ENCODE peak calls at places on chromosomes 2 and 18, in eight cellular contexts. One of them, this sample, is unnamed.

GRCh38 chr2:172693037-172693436 is 42.6 kb upstream of the RAPGEF4 start:
- DNase-seq in foreskin keratinocyte: peak; percentile 91
- DNase-seq in tibial artery: peak; percentile 73
- DNase-seq in left ventricle myocardium inferior: peak; percentile 72
- DNase-seq in ovary: no peak
- DNase-seq in transverse colon: peak; percentile 83
- DNase-seq in colonic mucosa: peak; percentile 81
- DNase-seq in ascending aorta: peak; percentile 15
- DNase-seq in this sample: no peak

GRCh38 chr2:127108090-127108523 is 1.2 kb upstream of the BIN1 start:
- DNase-seq in foreskin keratinocyte: no peak
- DNase-seq in tibial artery: no peak
- DNase-seq in left ventricle myocardium inferior: no peak
- DNase-seq in ovary: no peak
- DNase-seq in transverse colon: no peak
- DNase-seq in colonic mucosa: no peak
- DNase-seq in ascending aorta: no peak
- DNase-seq in this sample: no peak

GRCh38 chr18:44945847-44946490 is 265.3 kb downstream of the SETBP1 start:
- DNase-seq in foreskin keratinocyte: no peak
- DNase-seq in tibial artery: no peak
- DNase-seq in left ventricle myocardium inferior: no peak
- DNase-seq in ovary: no peak
- DNase-seq in transverse colon: no peak
- DNase-seq in colonic mucosa: no peak
- DNase-seq in ascending aorta: no peak
- DNase-seq in this sample: no peak

GRCh38 chr2:205868773-205869333 is 186.6 kb downstream of the NRP2 start:
- DNase-seq in foreskin keratinocyte: peak; percentile 46
- DNase-seq in tibial artery: no peak
- DNase-seq in left ventricle myocardium inferior: no peak
- DNase-seq in ovary: no peak
- DNase-seq in transverse colon: no peak
- DNase-seq in colonic mucosa: no peak
- DNase-seq in ascending aorta: no peak
- DNase-seq in this sample: no peak

GRCh38 chr2:189783451-189783926 is 650 bp downstream of the ORMDL1 start:
- DNase-seq in foreskin keratinocyte: peak; percentile 45
- DNase-seq in tibial artery: no peak
- DNase-seq in left ventricle myocardium inferior: no peak
- DNase-seq in ovary: no peak
- DNase-seq in transverse colon: no peak
- DNase-seq in colonic mucosa: no peak
- DNase-seq in ascending aorta: no peak
- DNase-seq in this sample: no peak

GRCh38 chr2:37324786-37325624 is at the start of gene PRKD3:
- DNase-seq in foreskin keratinocyte: peak; percentile 28
- DNase-seq in tibial artery: peak; percentile 76
- DNase-seq in left ventricle myocardium inferior: peak; percentile 49
- DNase-seq in ovary: no peak
- DNase-seq in transverse colon: peak; percentile 55
- DNase-seq in colonic mucosa: peak; percentile 77
- DNase-seq in ascending aorta: no peak
- DNase-seq in this sample: peak; percentile 33

GRCh38 chr2:239792649-239793010 is 232.5 kb downstream of the NDUFA10 start:
- DNase-seq in foreskin keratinocyte: no peak
- DNase-seq in tibial artery: peak; percentile 51
- DNase-seq in left ventricle myocardium inferior: no peak
- DNase-seq in ovary: no peak
- DNase-seq in transverse colon: peak; percentile 2
- DNase-seq in colonic mucosa: no peak
- DNase-seq in ascending aorta: no peak
- DNase-seq in this sample: no peak

GRCh38 chr2:15760232-15760890 is 168.7 kb downstream of the DDX1 start:
- DNase-seq in foreskin keratinocyte: no peak
- DNase-seq in tibial artery: no peak
- DNase-seq in left ventricle myocardium inferior: no peak
- DNase-seq in ovary: no peak
- DNase-seq in transverse colon: no peak
- DNase-seq in colonic mucosa: no peak
- DNase-seq in ascending aorta: no peak
- DNase-seq in this sample: no peak

GRCh38 chr2:207663870-207664545 is 38.8 kb upstream of the METTL21A start:
- DNase-seq in foreskin keratinocyte: no peak
- DNase-seq in tibial artery: no peak
- DNase-seq in left ventricle myocardium inferior: no peak
- DNase-seq in ovary: no peak
- DNase-seq in transverse colon: no peak
- DNase-seq in colonic mucosa: no peak
- DNase-seq in ascending aorta: no peak
- DNase-seq in this sample: no peak
- H3K27ac ChIP-seq in foreskin keratinocyte: no peak overlapping the region
- H3K27ac ChIP-seq in tibial artery: no peak overlapping the region
- H3K27ac ChIP-seq in left ventricle myocardium inferior: no peak overlapping the region
- H3K27ac ChIP-seq in ovary: no peak overlapping the region
- H3K27ac ChIP-seq in transverse colon: no peak overlapping the region
- H3K27ac ChIP-seq in colonic mucosa: no peak overlapping the region
- H3K27ac ChIP-seq in ascending aorta: no peak overlapping the region
- H3K27ac ChIP-seq in this sample: no peak overlapping the region

GRCh38 chr2:224142397-224143312 is 103.6 kb upstream of the SERPINE2 start:
- DNase-seq in foreskin keratinocyte: peak; percentile 61
- DNase-seq in tibial artery: no peak
- DNase-seq in left ventricle myocardium inferior: no peak
- DNase-seq in ovary: no peak
- DNase-seq in transverse colon: no peak
- DNase-seq in colonic mucosa: no peak
- DNase-seq in ascending aorta: no peak
- DNase-seq in this sample: no peak

GRCh38 chr2:224147174-224147573 is 108.1 kb upstream of the SERPINE2 start:
- DNase-seq in foreskin keratinocyte: no peak
- DNase-seq in tibial artery: no peak
- DNase-seq in left ventricle myocardium inferior: no peak
- DNase-seq in ovary: no peak
- DNase-seq in transverse colon: peak; percentile 74
- DNase-seq in colonic mucosa: peak; percentile 65
- DNase-seq in ascending aorta: no peak
- DNase-seq in this sample: no peak

GRCh38 chr2:224145751-224146355 is 106.8 kb upstream of the SERPINE2 start:
- DNase-seq in foreskin keratinocyte: peak; percentile 72
- DNase-seq in tibial artery: no peak
- DNase-seq in left ventricle myocardium inferior: no peak
- DNase-seq in ovary: no peak
- DNase-seq in transverse colon: peak; percentile 58
- DNase-seq in colonic mucosa: peak; percentile 62
- DNase-seq in ascending aorta: no peak
- DNase-seq in this sample: no peak

GRCh38 chr2:224143521-224143920 is 104.4 kb upstream of the SERPINE2 start:
- DNase-seq in foreskin keratinocyte: no peak
- DNase-seq in tibial artery: no peak
- DNase-seq in left ventricle myocardium inferior: no peak
- DNase-seq in ovary: no peak
- DNase-seq in transverse colon: no peak
- DNase-seq in colonic mucosa: no peak
- DNase-seq in ascending aorta: no peak
- DNase-seq in this sample: no peak

DNA sequence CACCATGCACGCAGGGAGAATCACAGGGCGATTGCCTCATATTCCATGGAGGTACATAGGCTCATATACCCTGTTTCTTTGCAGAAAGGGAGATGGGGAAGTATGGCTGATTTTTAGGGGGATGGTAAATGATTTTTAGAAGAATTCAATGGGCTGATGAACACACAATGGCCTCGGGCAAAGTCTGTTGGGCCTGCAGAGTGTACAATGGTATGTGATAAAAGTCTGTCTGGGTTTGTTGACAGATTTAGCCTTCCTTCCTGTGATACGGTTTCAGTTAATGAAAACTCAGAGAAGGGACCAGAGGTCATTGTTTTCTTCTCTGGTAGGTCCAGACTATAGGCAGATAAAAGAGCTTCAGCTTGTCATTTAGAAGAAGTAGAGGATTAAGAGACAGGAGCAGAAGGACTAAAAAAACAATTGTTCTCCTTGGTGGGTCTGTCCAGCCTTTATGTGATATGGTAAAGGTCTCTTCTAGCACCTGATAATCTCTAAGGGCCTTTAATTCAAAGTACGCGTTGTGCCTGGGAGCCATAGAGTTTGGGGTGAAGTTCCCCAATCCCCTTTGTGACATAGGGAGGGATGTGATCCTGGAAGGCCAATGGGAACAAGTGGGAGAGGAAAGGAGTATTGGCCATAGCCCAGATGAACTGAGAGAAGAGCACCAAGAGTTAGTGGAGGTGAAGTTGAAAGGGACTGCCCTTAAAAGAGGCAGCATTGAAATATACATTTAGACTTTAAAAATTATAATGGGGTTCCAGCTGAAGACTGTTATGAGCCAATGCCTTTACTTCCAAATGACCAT is 107.5 kb upstream of the SERPINE2 start:
- DNase-seq in foreskin keratinocyte: no peak
- DNase-seq in tibial artery: no peak
- DNase-seq in left ventricle myocardium inferior: no peak
- DNase-seq in ovary: no peak
- DNase-seq in transverse colon: peak; percentile 23
- DNase-seq in colonic mucosa: no peak
- DNase-seq in ascending aorta: no peak
- DNase-seq in this sample: no peak
- H3K27ac ChIP-seq in foreskin keratinocyte: peak overlapping the region; percentile 14
- H3K27ac ChIP-seq in tibial artery: no peak overlapping the region
- H3K27ac ChIP-seq in left ventricle myocardium inferior: peak overlapping the region; percentile 41
- H3K27ac ChIP-seq in ovary: no peak overlapping the region
- H3K27ac ChIP-seq in transverse colon: peak overlapping the region; percentile 76
- H3K27ac ChIP-seq in colonic mucosa: peak overlapping the region; percentile 77
- H3K27ac ChIP-seq in ascending aorta: no peak overlapping the region
- H3K27ac ChIP-seq in this sample: no peak overlapping the region

DNA sequence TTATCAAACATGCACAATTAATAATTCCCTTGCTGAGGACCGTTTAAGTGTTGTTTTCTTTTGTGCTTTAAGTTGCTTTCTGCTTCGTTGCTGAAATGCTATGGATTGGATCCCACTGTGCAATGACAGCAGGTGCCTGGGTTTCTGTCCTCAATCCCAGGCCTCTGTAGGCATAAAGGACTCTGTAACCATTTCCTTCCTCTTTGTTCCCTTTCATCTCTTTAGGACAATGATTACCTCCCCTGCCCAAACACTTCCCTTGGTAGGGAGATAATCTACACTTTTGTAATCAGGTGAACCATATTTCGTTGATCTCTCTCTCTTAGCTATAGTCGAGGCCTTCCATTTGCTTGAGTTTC is 58.6 kb upstream of the LYPD6B start:
- DNase-seq in foreskin keratinocyte: no peak
- DNase-seq in tibial artery: no peak
- DNase-seq in left ventricle myocardium inferior: no peak
- DNase-seq in ovary: no peak
- DNase-seq in transverse colon: no peak
- DNase-seq in colonic mucosa: no peak
- DNase-seq in ascending aorta: no peak
- DNase-seq in this sample: no peak
- H3K27ac ChIP-seq in foreskin keratinocyte: no peak overlapping the region
- H3K27ac ChIP-seq in tibial artery: no peak overlapping the region
- H3K27ac ChIP-seq in left ventricle myocardium inferior: peak overlapping the region; percentile 54
- H3K27ac ChIP-seq in ovary: no peak overlapping the region
- H3K27ac ChIP-seq in transverse colon: no peak overlapping the region
- H3K27ac ChIP-seq in colonic mucosa: no peak overlapping the region
- H3K27ac ChIP-seq in ascending aorta: no peak overlapping the region
- H3K27ac ChIP-seq in this sample: no peak overlapping the region

GRCh38 chr2:219549619-219550018 is 5.8 kb downstream of the TMEM198 start:
- DNase-seq in foreskin keratinocyte: no peak
- DNase-seq in tibial artery: no peak
- DNase-seq in left ventricle myocardium inferior: no peak
- DNase-seq in ovary: no peak
- DNase-seq in transverse colon: no peak
- DNase-seq in colonic mucosa: no peak
- DNase-seq in ascending aorta: no peak
- DNase-seq in this sample: no peak

GRCh38 chr2:219552382-219553167 is 8.7 kb downstream of the TMEM198 start:
- DNase-seq in foreskin keratinocyte: no peak
- DNase-seq in tibial artery: peak; percentile 91
- DNase-seq in left ventricle myocardium inferior: peak; percentile 86
- DNase-seq in ovary: peak; percentile 96
- DNase-seq in transverse colon: peak; percentile 90
- DNase-seq in colonic mucosa: peak; percentile 91
- DNase-seq in ascending aorta: no peak
- DNase-seq in this sample: peak; percentile 75

GRCh38 chr2:219551863-219552381 is 8.1 kb downstream of the TMEM198 start:
- DNase-seq in foreskin keratinocyte: no peak
- DNase-seq in tibial artery: no peak
- DNase-seq in left ventricle myocardium inferior: no peak
- DNase-seq in ovary: no peak
- DNase-seq in transverse colon: peak; percentile 23
- DNase-seq in colonic mucosa: peak; percentile 22
- DNase-seq in ascending aorta: no peak
- DNase-seq in this sample: no peak

GRCh38 chr2:219553168-219553417 is 9.3 kb downstream of the TMEM198 start:
- DNase-seq in foreskin keratinocyte: no peak
- DNase-seq in tibial artery: no peak
- DNase-seq in left ventricle myocardium inferior: no peak
- DNase-seq in ovary: no peak
- DNase-seq in transverse colon: no peak
- DNase-seq in colonic mucosa: no peak
- DNase-seq in ascending aorta: no peak
- DNase-seq in this sample: no peak

GRCh38 chr2:219551412-219551811 is 7.6 kb downstream of the TMEM198 start:
- DNase-seq in foreskin keratinocyte: no peak
- DNase-seq in tibial artery: no peak
- DNase-seq in left ventricle myocardium inferior: no peak
- DNase-seq in ovary: peak; percentile 83
- DNase-seq in transverse colon: no peak
- DNase-seq in colonic mucosa: no peak
- DNase-seq in ascending aorta: no peak
- DNase-seq in this sample: no peak
- H3K27ac ChIP-seq in foreskin keratinocyte: no peak overlapping the region
- H3K27ac ChIP-seq in tibial artery: peak overlapping the region; percentile 46
- H3K27ac ChIP-seq in left ventricle myocardium inferior: no peak overlapping the region
- H3K27ac ChIP-seq in ovary: peak overlapping the region; percentile 92
- H3K27ac ChIP-seq in transverse colon: no peak overlapping the region
- H3K27ac ChIP-seq in colonic mucosa: no peak overlapping the region
- H3K27ac ChIP-seq in ascending aorta: peak overlapping the region; percentile 40
- H3K27ac ChIP-seq in this sample: no peak overlapping the region

GRCh38 chr2:231010201-231010730 is 14.3 kb downstream of the SPATA3 start:
- DNase-seq in foreskin keratinocyte: no peak
- DNase-seq in tibial artery: no peak
- DNase-seq in left ventricle myocardium inferior: no peak
- DNase-seq in ovary: no peak
- DNase-seq in transverse colon: no peak
- DNase-seq in colonic mucosa: no peak
- DNase-seq in ascending aorta: no peak
- DNase-seq in this sample: no peak
- H3K27ac ChIP-seq in foreskin keratinocyte: no peak overlapping the region
- H3K27ac ChIP-seq in tibial artery: no peak overlapping the region
- H3K27ac ChIP-seq in left ventricle myocardium inferior: no peak overlapping the region
- H3K27ac ChIP-seq in ovary: no peak overlapping the region
- H3K27ac ChIP-seq in transverse colon: no peak overlapping the region
- H3K27ac ChIP-seq in colonic mucosa: no peak overlapping the region
- H3K27ac ChIP-seq in ascending aorta: no peak overlapping the region
- H3K27ac ChIP-seq in this sample: no peak overlapping the region